ENCODE peak calls at places on chromosomes 11 and 22, in nine cellular contexts. Q is body of pancreas, O is uterus, R is heart left ventricle, B is Peyer's patch, S is ovary, Y is stomach, G is A549, P is transverse colon. W is an unnamed sample.

GRCh38 chr11:108115495-108116140 is 5.7 kb upstream of the ACAT1 start:
- DNase-seq in Q (peak; percentile 96), O (peak; percentile 96), R (peak; percentile 88), B (peak; percentile 24), S (peak; percentile 91), Y (peak; percentile 91), G (peak; percentile 53), P (peak; percentile 73), W (peak; percentile 67)

GRCh38 chr11:12746593-12747097 is 72.4 kb downstream of the TEAD1 start:
- DNase-seq in Q (peak; percentile 17), O (peak; percentile 88), R (peak; percentile 87), B (no peak), S (peak; percentile 93), Y (no peak), G (peak; percentile 52), P (no peak), W (no peak)

GRCh38 chr22:47437636-47438035 is 675.2 kb downstream of the TBC1D22A start:
- DNase-seq in Q (no peak), O (no peak), R (no peak), B (no peak), S (no peak), Y (no peak), G (no peak), P (no peak), W (no peak)

GRCh38 chr11:12800032-12800671 is 125.9 kb downstream of the TEAD1 start:
- DNase-seq in Q (peak; percentile 62), O (no peak), R (no peak), B (no peak), S (no peak), Y (peak; percentile 63), G (peak; percentile 58), P (peak; percentile 30), W (no peak)

GRCh38 chr11:59801981-59802638 is 8.5 kb downstream of the MRPL16 start:
- DNase-seq in Q (no peak), O (peak; percentile 26), R (peak; percentile 43), B (no peak), S (peak; percentile 39), Y (no peak), G (peak; percentile 12), P (no peak), W (no peak)

GRCh38 chr11:10909141-10909883 is 51.5 kb upstream of the ZBED5 start:
- DNase-seq in Q (no peak), O (no peak), R (no peak), B (no peak), S (no peak), Y (no peak), G (no peak), P (no peak), W (peak; percentile 40)

GRCh38 chr22:26570126-26570525 is 19.8 kb downstream of the TPST2 start:
- DNase-seq in Q (no peak), O (no peak), R (peak; percentile 49), B (no peak), S (no peak), Y (no peak), G (no peak), P (no peak), W (no peak)

GRCh38 chr22:30694171-30694637 is 470 bp upstream of the OSBP2 start:
- DNase-seq in Q (peak; percentile 75), O (peak; percentile 39), R (peak; percentile 45), B (peak; percentile 64), S (peak; percentile 45), Y (peak; percentile 76), G (peak; percentile 63), P (peak; percentile 75), W (peak; percentile 23)

GRCh38 chr11:2892215-2893020 is 6.8 kb upstream of the CDKN1C start:
- DNase-seq in Q (no peak), O (peak; percentile 60), R (peak; percentile 66), B (peak; percentile 62), S (peak; percentile 79), Y (peak; percentile 57), G (peak; percentile 49), P (peak; percentile 67), W (peak; percentile 59)

GRCh38 chr22:17077255-17077654 is 7.5 kb upstream of the IL17RA start:
- DNase-seq in Q (no peak), O (no peak), R (no peak), B (no peak), S (no peak), Y (no peak), G (no peak), P (no peak), W (no peak)

GRCh38 chr22:32723632-32724031 is 77.9 kb upstream of the TIMP3 start:
- DNase-seq in Q (no peak), O (peak; percentile 75), R (peak; percentile 80), B (peak; percentile 20), S (no peak), Y (peak; percentile 34), G (no peak), P (peak; percentile 59), W (peak; percentile 22)

GRCh38 chr11:9760180-9760550 is 96.3 kb downstream of the SWAP70 start:
- DNase-seq in Q (peak; percentile 48), O (peak; percentile 94), R (peak; percentile 96), B (no peak), S (peak; percentile 96), Y (peak; percentile 64), G (no peak), P (peak; percentile 76), W (no peak)

GRCh38 chr11:1767399-1768140 is 3.8 kb upstream of the CTSD start:
- DNase-seq in Q (peak; percentile 7), O (no peak), R (no peak), B (no peak), S (peak; percentile 19), Y (peak; percentile 15), G (no peak), P (no peak), W (no peak)

GRCh38 chr22:32331236-32331917 is 26.3 kb upstream of the RFPL3 start:
- DNase-seq in Q (peak; percentile 5), O (no peak), R (no peak), B (no peak), S (no peak), Y (peak; percentile 11), G (no peak), P (no peak), W (no peak)

GRCh38 chr11:130827697-130828377 is 88.4 kb downstream of the SNX19 start:
- DNase-seq in Q (peak; percentile 40), O (peak; percentile 34), R (peak; percentile 86), B (no peak), S (peak; percentile 44), Y (peak; percentile 74), G (peak; percentile 80), P (peak; percentile 62), W (peak; percentile 53)

GRCh38 chr22:37659066-37659896 is 758 bp downstream of the PDXP start:
- DNase-seq in Q (peak; percentile 57), O (no peak), R (no peak), B (peak; percentile 40), S (no peak), Y (no peak), G (no peak), P (peak; percentile 81), W (peak; percentile 45)

GRCh38 chr11:33559567-33559966 is 141.1 kb downstream of the C11orf91 start:
- DNase-seq in Q (no peak), O (no peak), R (no peak), B (no peak), S (no peak), Y (no peak), G (no peak), P (no peak), W (no peak)

GRCh38 chr22:50488886-50489285 is 2.2 kb downstream of the MIOX start:
- DNase-seq in Q (no peak), O (no peak), R (no peak), B (no peak), S (peak; percentile 20), Y (no peak), G (no peak), P (no peak), W (no peak)
- TF ChIP-seq POLR2A in Q (no peak), O (no peak), R (no peak), B (no peak), S (no peak), Y (no peak), G (no peak), P (no peak), W (no peak)

DNA sequence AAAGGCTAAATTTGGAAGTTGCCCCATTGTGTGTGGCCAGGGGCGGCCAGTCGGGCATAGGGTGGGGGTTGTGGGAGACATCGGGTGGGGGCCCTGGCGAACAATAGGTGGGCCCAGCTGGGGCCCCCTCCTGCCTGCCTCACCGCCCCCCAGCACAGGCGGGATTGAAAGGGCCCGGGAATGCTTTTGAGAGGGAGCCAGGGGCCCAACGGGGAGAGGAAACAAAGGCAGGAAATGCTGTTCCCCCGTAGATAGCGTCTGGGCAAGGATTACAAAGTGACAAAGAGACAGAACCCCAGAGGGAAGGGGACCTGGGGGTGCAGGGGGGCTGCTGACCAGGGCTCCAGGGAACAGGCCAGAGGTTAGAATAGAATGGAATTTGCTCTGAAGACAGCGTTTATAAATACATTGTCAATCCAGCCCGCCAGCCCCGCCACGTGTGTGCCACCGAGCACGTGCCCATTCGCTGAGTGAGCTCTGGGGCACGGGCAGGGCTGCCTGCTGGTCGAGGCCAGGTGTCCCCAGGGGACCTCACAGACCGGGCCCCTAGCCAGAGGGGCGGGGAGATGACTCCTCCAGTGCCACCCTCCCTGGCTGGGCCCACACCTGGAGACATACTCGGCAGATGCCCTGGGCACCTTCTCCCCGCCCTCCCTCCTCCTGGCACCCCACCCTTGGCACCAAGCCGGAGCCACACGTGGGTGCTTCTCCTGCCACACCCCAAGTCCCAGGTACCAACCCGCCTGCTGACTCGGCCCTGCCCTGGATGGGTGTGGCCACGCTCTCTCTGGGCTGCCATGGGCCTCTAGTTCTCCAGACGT is 9.7 kb downstream of the PDGFB start:
- DNase-seq in Q (peak; percentile 62), O (no peak), R (peak; percentile 93), B (no peak), S (no peak), Y (peak; percentile 75), G (no peak), P (peak; percentile 63), W (no peak)
- TF ChIP-seq POLR2A in Q (no peak), O (no peak), R (no peak), B (no peak), S (no peak), Y (no peak), G (no peak), P (no peak), W (no peak)

GRCh38 chr11:111975076-111975806 is 38.1 kb downstream of the DIXDC1 start:
- DNase-seq in Q (no peak), O (no peak), R (peak; percentile 58), B (no peak), S (no peak), Y (no peak), G (peak; percentile 4), P (no peak), W (peak; percentile 11)
- TF ChIP-seq POLR2A in Q (no peak), O (no peak), R (no peak), B (no peak), S (no peak), Y (no peak), G (no peak), P (no peak), W (no peak)

DNA sequence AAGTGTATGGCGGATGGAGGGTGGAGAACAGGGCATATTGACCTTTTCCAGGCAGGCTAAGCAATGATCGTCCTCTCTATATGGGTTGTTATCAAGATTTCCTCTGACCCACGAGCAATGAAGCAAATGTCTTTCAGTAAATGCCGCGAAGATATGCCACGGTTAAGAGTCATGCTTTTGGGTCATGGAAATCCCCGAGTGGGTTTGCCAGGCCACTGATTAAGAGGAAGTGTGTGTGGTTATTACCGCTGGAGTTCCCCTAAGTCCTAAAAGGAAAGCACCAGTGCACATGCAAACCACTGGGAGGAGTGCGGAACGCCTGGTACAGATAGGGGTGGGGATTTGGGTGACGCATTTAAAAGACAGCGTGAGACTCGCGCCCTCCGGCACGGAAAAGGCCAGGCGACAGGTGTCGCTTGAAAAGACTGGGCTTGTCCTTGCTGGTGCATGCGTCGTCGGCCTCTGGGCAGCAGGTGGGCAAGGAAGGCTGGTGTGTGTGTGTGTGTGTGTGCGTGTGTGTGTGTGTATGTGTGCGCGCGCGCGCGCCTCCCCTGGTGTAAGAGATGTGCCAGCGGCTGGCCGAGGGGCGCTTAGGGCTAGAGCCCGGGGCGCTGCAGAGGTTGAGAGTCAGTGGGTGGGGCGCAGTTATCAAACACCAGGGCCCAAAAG is at the start of gene BIRC3:
- DNase-seq in Q (peak; percentile 82), O (peak; percentile 72), R (peak; percentile 82), B (peak; percentile 95), S (peak; percentile 78), Y (peak; percentile 90), G (peak; percentile 97), P (peak; percentile 94), W (peak; percentile 69)
- TF ChIP-seq POLR2A in Q (peak; percentile 82), O (peak; percentile 62), R (no peak), B (peak; percentile 88), S (no peak), Y (peak; percentile 84), G (peak; percentile 59), P (peak; percentile 90), W (peak; percentile 38)